ENCODE peak calls at places on chromosome X, in ten cellular contexts. L is mesothelial cell of epicardium, U is fibroblast of mammary gland, W is bronchial epithelial cell, H is HCT116, X is IMR-90, O is Peyer's patch, E is NB4, B is glutamatergic neuron, D is fibroblast of lung. T is an unnamed sample.
A peak's percentile ranks its signal among the peaks of the same experiment; 100 is the strongest.

GRCh38 chrX:71616672-71617529 is 1.4 kb downstream of the CXCR3 start:
- DNase-seq in L (no peak), U (no peak), W (no peak), H (no peak), X (no peak), O (peak; percentile 86), E (peak; percentile 31), B (no peak), D (no peak), T (no peak)

GRCh38 chrX:68992998-68993397 is 164.2 kb downstream of the EFNB1 start:
- DNase-seq in L (no peak), U (no peak), W (no peak), H (no peak), X (no peak), O (no peak), E (no peak), B (no peak), D (no peak), T (no peak)

GRCh38 chrX:14015294-14015693 is 14.4 kb downstream of the GEMIN8 start:
- DNase-seq in L (no peak), U (peak; percentile 84), W (no peak), H (no peak), X (no peak), O (no peak), E (no peak), B (no peak), D (peak; percentile 15), T (no peak)

GRCh38 chrX:1202251-1202650 is 10.2 kb downstream of the CRLF2 start:
- DNase-seq in L (no peak), U (no peak), W (no peak), H (no peak), X (no peak), O (peak; percentile 30), E (no peak), B (no peak), D (no peak), T (no peak)

GRCh38 chrX:118756111-118756510 is 28.7 kb downstream of the IL13RA1 start:
- DNase-seq in L (no peak), U (peak; percentile 19), W (peak; percentile 37), H (no peak), X (no peak), O (no peak), E (peak; percentile 66), B (no peak), D (no peak), T (no peak)

GRCh38 chrX:10076765-10077164 is 80.0 kb upstream of the CLCN4 start:
- DNase-seq in L (no peak), U (no peak), W (peak; percentile 82), H (no peak), X (no peak), O (no peak), E (no peak), B (no peak), D (no peak), T (no peak)

GRCh38 chrX:12080265-12080664 is 58.0 kb upstream of the FRMPD4 start:
- DNase-seq in L (no peak), U (peak; percentile 54), W (peak; percentile 43), H (no peak), X (peak; percentile 55), O (no peak), E (peak; percentile 29), B (no peak), D (peak; percentile 52), T (no peak)

GRCh38 chrX:130395341-130395740 is 6.4 kb upstream of the RBMX2 start:
- DNase-seq in L (no peak), U (no peak), W (no peak), H (no peak), X (no peak), O (no peak), E (no peak), B (no peak), D (no peak), T (no peak)

GRCh38 chrX:131762802-131763234 is 218.9 kb downstream of the OR13H1 start:
- DNase-seq in L (no peak), U (peak; percentile 78), W (no peak), H (no peak), X (peak; percentile 77), O (peak; percentile 74), E (no peak), B (no peak), D (no peak), T (no peak)

GRCh38 chrX:103293118-103293517 is 16.6 kb upstream of the TCEAL5 start:
- DNase-seq in L (no peak), U (no peak), W (no peak), H (no peak), X (no peak), O (no peak), E (no peak), B (no peak), D (no peak), T (no peak)

GRCh38 chrX:10110984-10111363 is 45.8 kb upstream of the CLCN4 start:
- DNase-seq in L (no peak), U (no peak), W (no peak), H (no peak), X (no peak), O (peak; percentile 72), E (peak; percentile 28), B (no peak), D (no peak), T (no peak)

DNA sequence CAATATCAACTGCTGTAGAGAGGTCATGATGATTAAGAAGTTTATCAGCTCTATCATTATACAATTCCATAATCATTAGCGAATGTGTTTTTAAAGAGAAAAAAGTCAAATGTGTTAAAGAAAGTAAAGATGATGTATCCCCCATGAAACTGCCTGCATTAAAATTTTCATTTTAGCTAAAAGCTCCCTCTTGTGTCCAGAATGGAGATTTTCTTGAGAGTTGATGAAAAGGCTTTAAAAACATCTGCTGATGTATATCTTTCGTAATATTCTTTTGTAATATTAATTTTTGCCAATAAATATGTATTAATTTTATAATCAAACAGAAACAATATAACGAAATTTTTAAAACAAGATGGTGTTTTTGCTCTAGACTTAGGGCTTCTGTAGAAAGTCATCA is 52.1 kb upstream of the LHFPL1 start:
- DNase-seq in L (no peak), U (peak; percentile 10), W (no peak), H (no peak), X (peak; percentile 32), O (no peak), E (peak; percentile 2), B (no peak), D (peak; percentile 12), T (no peak)
- TF ChIP-seq CTCF in L (no peak), U (peak; percentile 38), W (no peak), H (peak; percentile 7), X (peak; percentile 49), O (no peak), E (peak; percentile 4), B (peak; percentile 15), D (no peak), T (no peak)

GRCh38 chrX:145817299-145817665 is 347 bp upstream of the SLITRK2 start:
- DNase-seq in L (no peak), U (peak; percentile 2), W (no peak), H (no peak), X (no peak), O (no peak), E (no peak), B (no peak), D (peak; percentile 72), T (no peak)

GRCh38 chrX:145817666-145818521 is at the start of gene SLITRK2:
- DNase-seq in L (no peak), U (peak; percentile 1), W (no peak), H (no peak), X (no peak), O (no peak), E (no peak), B (peak; percentile 36), D (peak; percentile 69), T (no peak)

GRCh38 chrX:145816607-145817298 is 876 bp upstream of the SLITRK2 start:
- DNase-seq in L (no peak), U (no peak), W (no peak), H (no peak), X (no peak), O (no peak), E (no peak), B (no peak), D (no peak), T (no peak)

GRCh38 chrX:145820825-145821224 is 3.2 kb downstream of the SLITRK2 start:
- DNase-seq in L (no peak), U (no peak), W (no peak), H (no peak), X (no peak), O (no peak), E (no peak), B (no peak), D (no peak), T (no peak)

DNA sequence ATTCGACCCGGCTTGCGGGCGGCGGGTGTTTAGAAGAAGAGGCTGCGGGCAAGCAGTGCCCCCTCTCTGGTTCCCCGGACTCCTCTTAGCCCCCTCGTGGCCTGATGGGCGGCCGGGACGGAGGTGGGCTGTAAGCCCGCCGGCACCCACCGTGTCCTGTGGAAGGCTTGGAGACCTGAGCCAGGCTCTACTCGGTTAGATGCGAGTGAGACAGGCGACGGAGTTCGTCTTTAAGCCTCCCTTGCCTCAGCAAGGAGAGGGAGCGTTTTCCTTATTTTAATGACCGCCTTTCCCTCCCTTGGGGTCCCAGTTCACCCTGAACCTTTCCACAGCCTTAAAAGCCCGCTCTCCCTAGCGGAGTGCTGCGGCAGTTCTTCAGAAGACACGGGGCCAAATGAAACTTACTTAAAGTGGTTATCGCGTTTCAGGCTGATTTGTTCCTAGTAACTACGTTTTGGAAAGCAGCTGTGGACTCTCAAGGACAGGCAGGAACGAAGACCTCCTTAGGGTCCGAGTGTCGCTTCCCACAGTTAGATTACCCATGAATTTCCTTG is 970 bp downstream of the SLITRK2 start:
- DNase-seq in L (no peak), U (no peak), W (no peak), H (no peak), X (no peak), O (no peak), E (no peak), B (no peak), D (peak; percentile 23), T (no peak)
- TF ChIP-seq CTCF in L (no peak), U (no peak), W (no peak), H (no peak), X (no peak), O (no peak), E (no peak), B (no peak), D (no peak), T (no peak)

GRCh38 chrX:40539214-40540142 is 41.3 kb upstream of the ATP6AP2 start:
- DNase-seq in L (no peak), U (peak; percentile 73), W (peak; percentile 61), H (no peak), X (peak; percentile 71), O (peak; percentile 76), E (peak; percentile 96), B (peak; percentile 43), D (peak; percentile 58), T (no peak)
- TF ChIP-seq CTCF in L (no peak), U (no peak), W (no peak), H (peak; percentile 29), X (no peak), O (peak; percentile 30), E (peak; percentile 53), B (no peak), D (no peak), T (no peak)

GRCh38 chrX:108250654-108251579 is 159.3 kb downstream of the ATG4A start:
- DNase-seq in L (no peak), U (no peak), W (no peak), H (no peak), X (no peak), O (no peak), E (no peak), B (no peak), D (no peak), T (no peak)

GRCh38 chrX:108246304-108246954 is 154.9 kb downstream of the ATG4A start:
- DNase-seq in L (no peak), U (no peak), W (no peak), H (no peak), X (no peak), O (no peak), E (no peak), B (no peak), D (no peak), T (no peak)

GRCh38 chrX:108245462-108245861 is 153.9 kb downstream of the ATG4A start:
- DNase-seq in L (no peak), U (no peak), W (no peak), H (no peak), X (no peak), O (no peak), E (peak; percentile 2), B (no peak), D (no peak), T (no peak)
- TF ChIP-seq CTCF in L (no peak), U (no peak), W (no peak), H (peak; percentile 22), X (no peak), O (no peak), E (peak; percentile 11), B (no peak), D (no peak), T (no peak)